ENCODE peak calls at places on chromosomes 1 and 21, in six cellular contexts. L, S, M, Q, W and E are unnamed samples.

GRCh38 chr1:114691061-114691460 is 4.3 kb downstream of the AMPD1 start:
- DNase-seq in W (no peak), S (no peak), L (no peak), Q (no peak), M (no peak), E (peak)

GRCh38 chr1:228035844-228036243 is 29.0 kb downstream of the WNT3A start:
- DNase-seq in Q (no peak), L (no peak), S (no peak), W (no peak), M (no peak), E (no peak)

GRCh38 chr21:27519357-27519756 is 552.5 kb upstream of the ADAMTS5 start:
- DNase-seq in W (no peak), Q (no peak), S (no peak), M (no peak), L (peak), E (peak)

GRCh38 chr1:240352769-240353168 is 259.2 kb downstream of the GREM2 start:
- DNase-seq in M (no peak), W (no peak), S (no peak), L (no peak), Q (no peak), E (no peak)

GRCh38 chr1:202105571-202106339 is 17.0 kb upstream of the GPR37L1 start:
- DNase-seq in M (peak), W (no peak), S (peak), L (peak), Q (no peak), E (peak)

GRCh38 chr1:26799479-26800133 is 11.9 kb downstream of the PIGV start:
- DNase-seq in L (peak), W (peak), Q (no peak), M (peak), S (peak), E (peak)

GRCh38 chr1:150572918-150573647 is 6.3 kb downstream of the MCL1 start:
- DNase-seq in M (no peak), L (no peak), W (no peak), Q (no peak), S (no peak), E (no peak)

GRCh38 chr1:154859786-154860153 is 10.3 kb downstream of the KCNN3 start:
- DNase-seq in W (no peak), M (no peak), L (no peak), S (no peak), Q (no peak), E (no peak)

GRCh38 chr1:12135612-12136011 is 31.2 kb upstream of the TNFRSF1B start:
- DNase-seq in Q (no peak), M (no peak), L (peak), W (no peak), S (no peak), E (no peak)

GRCh38 chr1:45003741-45004140 is 7.4 kb downstream of the HECTD3 start:
- DNase-seq in L (no peak), S (peak), M (no peak), W (no peak), Q (no peak), E (no peak)

GRCh38 chr1:224623310-224623714 is 7.2 kb downstream of the CNIH3 start:
- DNase-seq in Q (no peak), M (no peak), W (no peak), L (peak), S (no peak), E (no peak)

GRCh38 chr1:45522324-45523104 is 830 bp upstream of the PRDX1 start:
- DNase-seq in L (no peak), M (no peak), W (peak), S (no peak), Q (no peak), E (no peak)

GRCh38 chr1:227453962-227454361 is 109.4 kb upstream of the ZNF678 start:
- DNase-seq in M (no peak), Q (no peak), W (no peak), L (no peak), S (no peak), E (no peak)

GRCh38 chr1:228280961-228281591 is 73.2 kb downstream of the OBSCN start:
- DNase-seq in L (no peak), W (no peak), Q (no peak), M (no peak), S (no peak), E (no peak)

GRCh38 chr1:84103197-84103992 is 40.7 kb upstream of the PRKACB start:
- DNase-seq in L (peak), S (peak), M (peak), Q (no peak), W (no peak), E (peak)

GRCh38 chr1:44664730-44665370 is 9.4 kb downstream of the TMEM53 start:
- DNase-seq in L (no peak), W (no peak), M (no peak), S (no peak), Q (no peak), E (no peak)

GRCh38 chr1:36223373-36223995 is 759 bp upstream of the THRAP3 start:
- DNase-seq in S (no peak), L (peak), M (peak), Q (no peak), W (no peak), E (peak)

GRCh38 chr1:42978317-42979036 is 19.8 kb upstream of the SLC2A1 start:
- DNase-seq in L (no peak), Q (no peak), W (no peak), S (no peak), M (no peak), E (no peak)

GRCh38 chr1:160459687-160460086 is 59.3 kb downstream of the VANGL2 start:
- DNase-seq in M (no peak), Q (no peak), W (no peak), S (no peak), L (no peak), E (no peak)

GRCh38 chr1:115184260-115184950 is 95.1 kb upstream of the TSPAN2 start:
- DNase-seq in L (no peak), W (no peak), Q (no peak), S (no peak), M (no peak), E (no peak)

GRCh38 chr1:201223852-201224670 is 33.4 kb downstream of the IGFN1 start:
- DNase-seq in L (no peak), Q (no peak), W (no peak), S (no peak), M (no peak), E (no peak)

GRCh38 chr1:19372136-19372514 is 60.0 kb downstream of the SLC66A1 start:
- DNase-seq in S (no peak), Q (no peak), L (no peak), W (no peak), M (no peak), E (no peak)

GRCh38 chr1:62185677-62186076 is 9.0 kb upstream of the L1TD1 start:
- DNase-seq in M (no peak), W (no peak), L (no peak), Q (no peak), S (no peak), E (no peak)

GRCh38 chr21:33844104-33844889 is 71.3 kb downstream of the ATP5PO start:
- DNase-seq in M (peak), S (peak), Q (no peak), W (no peak), L (no peak), E (peak)

GRCh38 chr1:208223136-208223535 is 21.0 kb downstream of the PLXNA2 start:
- DNase-seq in M (no peak), W (no peak), S (no peak), Q (no peak), L (no peak), E (no peak)

GRCh38 chr1:17010601-17011438 is 908 bp downstream of the ATP13A2 start:
- DNase-seq in S (peak), Q (no peak), L (peak), M (peak), W (peak), E (peak)
- H3K4me3 ChIP-seq in S (peak), Q (peak), L (peak), M (peak), W (peak), E (peak)

GRCh38 chr1:158687037-158687436 is 522 bp upstream of the SPTA1 start:
- DNase-seq in L (no peak), M (no peak), S (no peak), Q (no peak), W (no peak), E (no peak)
- H3K27ac ChIP-seq in L (no peak), M (no peak), S (no peak), Q (no peak), W (no peak), E (no peak)

GRCh38 chr1:55287732-55288131 is 72.6 kb upstream of the USP24 start:
- DNase-seq in Q (no peak), L (no peak), W (no peak), M (no peak), S (no peak), E (no peak)
- H3K4me3 ChIP-seq in Q (no peak), L (no peak), W (no peak), M (no peak), S (no peak), E (no peak)

GRCh38 chr1:9835404-9835757 is 11.6 kb upstream of the CLSTN1 start:
- DNase-seq in L (no peak), W (no peak), S (peak), Q (no peak), M (no peak), E (no peak)
- H3K27ac ChIP-seq in L (no peak), W (no peak), S (no peak), Q (no peak), M (no peak), E (no peak)

GRCh38 chr1:16921391-16922185 is at the start of gene CROCC:
- DNase-seq in L (peak), W (peak), S (no peak), M (peak), Q (no peak), E (peak)
- H3K4me3 ChIP-seq in L (no peak), W (no peak), S (no peak), M (no peak), Q (no peak), E (peak)